ENCODE peak calls at places on chromosomes 7 and 10, in four cellular contexts. O, K, D and A are unnamed samples.

GRCh38 chr7:30427296-30428080 is 51.1 kb downstream of the NOD1 start:
- DNase-seq in O (no peak), K (no peak), D (no peak), A (peak)

GRCh38 chr10:97607076-97607635 is 17.6 kb downstream of the C10orf62 start:
- DNase-seq in O (no peak), K (no peak), D (no peak), A (no peak)

GRCh38 chr10:4763960-4764428 is 62.0 kb upstream of the AKR1E2 start:
- DNase-seq in O (no peak), K (no peak), D (no peak), A (no peak)

GRCh38 chr7:163971-164881 is 28.1 kb upstream of the FAM20C start:
- DNase-seq in O (no peak), K (no peak), D (no peak), A (no peak)

GRCh38 chr10:116055252-116055918 is 217.6 kb downstream of the GFRA1 start:
- DNase-seq in O (no peak), K (no peak), D (no peak), A (no peak)

GRCh38 chr10:73246783-73247508 is at the start of gene DNAJC9:
- DNase-seq in O (peak), K (peak), D (peak), A (peak)

GRCh38 chr7:149459540-149460433 is 1.1 kb downstream of the ZNF777 start:
- DNase-seq in O (no peak), K (no peak), D (peak), A (peak)

GRCh38 chr7:114818501-114818900 is 103.4 kb upstream of the MDFIC start:
- DNase-seq in O (no peak), K (no peak), D (no peak), A (no peak)

GRCh38 chr7:139559364-139560105 is 36.0 kb downstream of the CLEC2L start:
- DNase-seq in O (no peak), K (no peak), D (no peak), A (no peak)

GRCh38 chr10:132098539-132099421 is 33.0 kb downstream of the JAKMIP3 start:
- DNase-seq in O (no peak), K (peak), D (no peak), A (no peak)

GRCh38 chr10:110056822-110057221 is 49.0 kb downstream of the ADD3 start:
- DNase-seq in O (no peak), K (no peak), D (no peak), A (no peak)

GRCh38 chr10:89390875-89391576 is 1.4 kb upstream of the IFIT1 start:
- DNase-seq in O (no peak), K (no peak), D (no peak), A (no peak)

GRCh38 chr10:96833220-96834001 is 1.3 kb downstream of the LCOR start:
- DNase-seq in O (no peak), K (peak), D (no peak), A (peak)

GRCh38 chr7:35992436-35992835 is 160.6 kb upstream of the EEPD1 start:
- DNase-seq in O (no peak), K (no peak), D (no peak), A (no peak)

GRCh38 chr7:133253522-133253882 is 624 bp downstream of the EXOC4 start:
- DNase-seq in O (no peak), K (peak), D (peak), A (no peak)

GRCh38 chr7:18834574-18835361 is 282.7 kb downstream of the TWIST1 start:
- DNase-seq in O (no peak), K (no peak), D (no peak), A (no peak)

GRCh38 chr7:124784879-124785818 is 19.6 kb upstream of the GPR37 start:
- DNase-seq in O (no peak), K (peak), D (peak), A (peak)

GRCh38 chr10:71569775-71570588 is 149.6 kb downstream of the C10orf105 start:
- DNase-seq in O (no peak), K (peak), D (peak), A (peak)

GRCh38 chr7:110105840-110106239 is 985.1 kb upstream of the LRRN3 start:
- DNase-seq in O (no peak), K (no peak), D (no peak), A (no peak)

GRCh38 chr10:33365871-33366411 is 31.5 kb upstream of the NRP1 start:
- DNase-seq in O (no peak), K (no peak), D (no peak), A (no peak)

GRCh38 chr7:7772385-7772784 is 54.0 kb upstream of the RPA3 start:
- DNase-seq in O (no peak), K (no peak), D (no peak), A (no peak)

GRCh38 chr7:105602325-105603305 is 21.3 kb upstream of the EFCAB10 start:
- DNase-seq in O (no peak), K (no peak), D (no peak), A (no peak)

GRCh38 chr10:5563991-5564536 is 39.3 kb downstream of the CALML3 start:
- DNase-seq in O (no peak), K (no peak), D (peak), A (no peak)

GRCh38 chr7:28573751-28574295 is 161.5 kb downstream of the CREB5 start:
- DNase-seq in O (no peak), K (no peak), D (no peak), A (peak)

GRCh38 chr7:26474596-26474995 is 182.9 kb downstream of the SNX10 start:
- DNase-seq in O (no peak), K (no peak), D (no peak), A (no peak)

GRCh38 chr7:108497082-108497725 is 28.7 kb downstream of the PNPLA8 start:
- DNase-seq in O (peak), K (peak), D (peak), A (peak)

DNA sequence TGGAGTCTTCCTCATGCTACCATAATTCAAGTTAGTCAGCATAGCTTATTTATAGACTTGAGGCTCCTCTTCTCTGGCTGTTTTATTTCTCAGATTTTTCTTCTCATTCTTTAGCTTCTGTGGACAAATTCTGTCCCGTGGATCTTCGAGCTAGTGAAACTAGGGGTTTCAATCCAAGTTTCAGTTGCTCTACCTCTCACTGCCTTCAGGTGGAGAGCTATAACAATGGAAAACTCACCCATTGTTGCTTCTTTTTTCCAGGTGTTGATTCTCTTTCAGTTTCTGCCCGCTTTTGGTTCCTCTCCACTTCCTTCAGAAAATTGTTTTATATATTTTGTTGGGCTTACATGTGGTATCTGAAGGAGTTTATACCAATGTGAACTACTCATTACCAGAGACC is 266.0 kb downstream of the TCF7L2 start:
- DNase-seq in O (no peak), K (no peak), D (no peak), A (no peak)
- TF ChIP-seq FOXM1 in O (no peak), K (no peak), D (no peak), A (no peak)

GRCh38 chr10:93718937-93719725 is 16.7 kb upstream of the FRA10AC1 start:
- DNase-seq in O (no peak), K (no peak), D (no peak), A (no peak)
- TF ChIP-seq REST in O (peak), K (no peak), D (no peak), A (peak)

DNA sequence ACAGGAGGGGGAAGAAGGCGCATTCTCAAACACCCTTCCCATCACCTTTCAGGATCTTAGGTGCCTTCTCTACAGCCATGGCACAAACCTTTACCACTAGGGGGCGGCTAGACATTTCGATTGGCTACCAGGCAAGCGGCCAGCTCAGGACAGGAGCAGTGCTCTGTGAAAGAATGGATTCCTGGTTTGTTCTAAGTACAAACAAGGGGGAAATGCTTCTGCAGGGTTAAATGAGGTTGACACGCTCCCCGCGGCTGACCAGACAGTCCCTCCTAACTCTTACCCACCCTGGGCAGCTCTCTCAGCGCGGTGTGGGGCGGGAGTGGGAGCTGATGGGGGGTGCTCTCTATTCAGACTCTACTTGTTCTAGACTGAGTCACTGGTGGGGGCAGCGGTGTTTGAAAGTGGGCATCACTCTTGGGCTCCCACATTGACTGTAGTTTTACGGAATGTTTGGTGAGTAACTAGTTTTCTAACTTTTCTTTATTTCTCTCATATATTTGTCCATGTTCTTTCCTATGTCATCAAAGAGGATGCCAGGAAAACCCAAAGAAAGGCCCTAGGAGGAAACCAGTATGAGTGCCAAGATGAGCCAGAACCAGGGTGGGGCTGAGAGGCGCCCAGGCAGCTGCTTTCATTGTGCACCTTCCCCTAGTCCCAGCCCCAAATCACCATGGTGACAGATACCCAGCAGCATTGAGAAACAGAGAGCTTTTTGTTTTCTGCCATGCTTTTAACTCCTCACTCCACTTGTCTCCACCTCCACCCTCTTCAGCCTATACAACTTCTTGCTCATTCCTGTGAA is 61.4 kb upstream of the GPR158 start:
- DNase-seq in O (no peak), K (peak), D (peak), A (peak)
- TF ChIP-seq FOXM1 in O (no peak), K (no peak), D (no peak), A (no peak)

GRCh38 chr7:136859798-136860197 is 8.7 kb upstream of the CHRM2 start:
- DNase-seq in O (no peak), K (no peak), D (no peak), A (no peak)

GRCh38 chr7:136853654-136854053 is 14.8 kb upstream of the CHRM2 start:
- DNase-seq in O (no peak), K (no peak), D (no peak), A (no peak)

DNA sequence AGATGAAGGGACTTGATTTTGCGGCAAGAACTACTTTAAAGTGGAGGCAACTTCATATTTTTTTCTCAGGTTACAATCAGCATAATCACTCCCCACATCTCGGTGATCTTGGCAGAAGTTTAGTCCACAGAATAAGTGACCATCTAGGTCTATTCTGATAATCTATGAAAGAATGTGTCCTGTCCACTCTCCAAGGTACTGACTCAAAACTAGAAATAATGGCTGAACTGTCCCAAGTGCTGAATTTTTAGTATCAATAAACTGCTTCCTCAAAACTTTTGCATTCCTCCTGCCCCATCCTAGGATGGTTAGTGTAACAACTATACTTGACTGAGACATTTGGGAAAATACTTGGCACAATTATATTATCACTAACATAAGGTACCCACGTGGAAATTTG is 10.9 kb upstream of the CHRM2 start:
- DNase-seq in O (no peak), K (no peak), D (no peak), A (no peak)
- TF ChIP-seq REST in O (peak), K (peak), D (peak), A (peak)

DNA sequence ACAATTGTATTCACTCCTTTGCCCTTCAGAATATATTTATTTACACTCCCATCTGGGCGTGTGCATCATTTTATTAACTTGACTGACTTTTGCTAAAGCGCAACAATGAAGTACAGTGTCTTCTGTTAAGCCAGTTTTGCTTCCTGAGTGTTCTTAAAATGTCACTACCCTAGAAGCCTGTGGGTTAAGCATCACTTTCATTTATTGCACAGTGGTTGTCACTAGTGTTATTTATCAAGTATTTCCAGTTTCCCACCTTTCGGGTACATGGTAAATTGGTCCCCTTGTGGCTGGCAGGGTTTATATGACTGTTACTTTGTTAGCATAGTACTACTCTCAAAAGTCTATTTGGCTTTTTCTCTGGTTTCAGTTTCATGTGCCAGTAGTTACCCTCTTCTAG is 3.3 kb downstream of the HILPDA start:
- DNase-seq in O (peak), K (no peak), D (no peak), A (no peak)
- TF ChIP-seq FOXM1 in O (peak), K (no peak), D (no peak), A (no peak)

GRCh38 chr10:361203-362135 is 226.2 kb downstream of the ZMYND11 start:
- DNase-seq in O (no peak), K (no peak), D (no peak), A (no peak)

GRCh38 chr10:364267-364775 is 229.1 kb downstream of the ZMYND11 start:
- DNase-seq in O (no peak), K (no peak), D (no peak), A (no peak)

GRCh38 chr10:366186-366585 is 230.9 kb downstream of the ZMYND11 start:
- DNase-seq in O (no peak), K (no peak), D (no peak), A (no peak)

GRCh38 chr10:360653-361052 is 225.4 kb downstream of the ZMYND11 start:
- DNase-seq in O (no peak), K (peak), D (no peak), A (no peak)

GRCh38 chr10:363152-363551 is 227.9 kb downstream of the ZMYND11 start:
- DNase-seq in O (no peak), K (no peak), D (no peak), A (no peak)
- TF ChIP-seq REST in O (no peak), K (no peak), D (no peak), A (no peak)